ENCODE peak calls at places on chromosomes 6 and 20, in five cellular contexts. C is GM12878, F is fibroblast of lung, W is IMR-90, V is adipocyte. L is an unnamed sample.

GRCh38 chr6:131851049-131851769 is 43.4 kb downstream of the ENPP1 start:
- DNase-seq in C (no peak), F (no peak), W (no peak), V (no peak), L (no peak)

GRCh38 chr6:157019115-157019628 is 242.0 kb downstream of the ARID1B start:
- DNase-seq in C (no peak), F (no peak), W (peak), V (no peak), L (no peak)

GRCh38 chr6:166446567-166447065 is 63.9 kb upstream of the MPC1 start:
- DNase-seq in C (no peak), F (no peak), W (peak), V (no peak), L (peak)

GRCh38 chr6:11229267-11230043 is 3.0 kb downstream of the NEDD9 start:
- DNase-seq in C (no peak), F (peak), W (no peak), V (no peak), L (peak)

GRCh38 chr6:74368746-74369145 is 672.7 kb downstream of the CD109 start:
- DNase-seq in C (no peak), F (peak), W (peak), V (peak), L (no peak)

GRCh38 chr6:83176256-83176655 is 16.8 kb downstream of the PGM3 start:
- DNase-seq in C (no peak), F (no peak), W (no peak), V (peak), L (no peak)

GRCh38 chr6:126812651-126813050 is 305.8 kb upstream of the RSPO3 start:
- DNase-seq in C (no peak), F (peak), W (no peak), V (peak), L (peak)

GRCh38 chr6:52284131-52284459 is 447 bp downstream of the MCM3 start:
- DNase-seq in C (no peak), F (peak), W (peak), V (no peak), L (peak)

GRCh38 chr20:51506527-51507356 is 35.8 kb downstream of the NFATC2 start:
- DNase-seq in C (no peak), F (no peak), W (no peak), V (no peak), L (peak)

GRCh38 chr20:50987493-50988210 is 29.0 kb downstream of the MOCS3 start:
- DNase-seq in C (peak), F (peak), W (peak), V (peak), L (peak)

GRCh38 chr20:51022227-51022802 is 592 bp downstream of the KCNG1 start:
- DNase-seq in C (no peak), F (no peak), W (no peak), V (no peak), L (no peak)

GRCh38 chr6:168132531-168133184 is 53.6 kb upstream of the FRMD1 start:
- DNase-seq in C (no peak), F (peak), W (peak), V (peak), L (peak)

GRCh38 chr6:34743625-34744293 is 13.5 kb upstream of the SNRPC start:
- DNase-seq in C (no peak), F (no peak), W (no peak), V (no peak), L (no peak)

GRCh38 chr6:114718716-114719270 is 376.0 kb upstream of the HS3ST5 start:
- DNase-seq in C (no peak), F (no peak), W (no peak), V (no peak), L (no peak)

GRCh38 chr6:156883497-156884252 is 106.5 kb downstream of the ARID1B start:
- DNase-seq in C (no peak), F (no peak), W (peak), V (no peak), L (peak)

GRCh38 chr6:144582939-144583613 is 297.9 kb downstream of the UTRN start:
- DNase-seq in C (peak), F (peak), W (peak), V (no peak), L (peak)

GRCh38 chr20:14477125-14477524 is 139.7 kb upstream of the FLRT3 start:
- DNase-seq in C (no peak), F (peak), W (peak), V (peak), L (no peak)

GRCh38 chr6:105746539-105746938 is 339.6 kb upstream of the PRDM1 start:
- DNase-seq in C (no peak), F (no peak), W (no peak), V (no peak), L (no peak)

GRCh38 chr20:1533059-1533458 is 24.4 kb downstream of the SIRPD start:
- DNase-seq in C (no peak), F (no peak), W (no peak), V (no peak), L (peak)

GRCh38 chr6:43773050-43773956 is 3.3 kb downstream of the VEGFA start:
- DNase-seq in C (no peak), F (peak), W (peak), V (peak), L (peak)

GRCh38 chr20:44388466-44389023 is 33.0 kb downstream of the HNF4A start:
- DNase-seq in C (no peak), F (peak), W (peak), V (peak), L (peak)

GRCh38 chr6:107607109-107607508 is 117.2 kb downstream of the SOBP start:
- DNase-seq in C (no peak), F (no peak), W (no peak), V (no peak), L (no peak)

GRCh38 chr6:131900231-131900630 is 50.9 kb downstream of the CCN2 start:
- DNase-seq in C (no peak), F (no peak), W (no peak), V (no peak), L (no peak)

GRCh38 chr20:61253640-61254511 is 1.8 kb downstream of the CDH4 start:
- DNase-seq in C (no peak), F (peak), W (peak), V (peak), L (peak)

GRCh38 chr6:30884521-30885480 is 482 bp downstream of the DDR1 start:
- DNase-seq in C (no peak), F (peak), W (peak), V (peak), L (peak)

GRCh38 chr6:18360188-18360587 is 27.0 kb upstream of the RNF144B start:
- DNase-seq in C (no peak), F (no peak), W (no peak), V (no peak), L (no peak)

GRCh38 chr6:139919107-139920026 is 544.9 kb upstream of the CITED2 start:
- DNase-seq in C (no peak), F (no peak), W (no peak), V (no peak), L (no peak)

GRCh38 chr6:6193221-6193745 is 127.2 kb downstream of the F13A1 start:
- DNase-seq in C (no peak), F (no peak), W (no peak), V (no peak), L (no peak)

DNA sequence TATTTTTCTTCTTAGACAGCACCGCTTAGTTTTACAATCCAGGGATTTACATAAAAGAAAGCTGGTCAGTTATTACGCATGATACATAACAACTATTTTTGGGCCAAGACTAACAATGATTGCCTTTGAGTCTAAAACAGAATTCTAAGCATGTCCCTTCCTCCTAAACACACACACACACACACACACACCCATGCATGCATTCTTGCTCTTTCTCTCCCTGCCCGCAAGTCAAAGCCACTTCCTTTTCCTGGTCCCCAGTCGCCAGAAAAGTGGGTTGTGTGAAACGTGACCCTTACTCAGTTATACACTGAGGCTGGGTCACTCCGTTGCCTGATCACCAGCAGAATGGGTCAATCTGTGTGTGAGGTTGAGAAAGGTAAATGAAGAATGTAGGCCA is 31.4 kb downstream of the FYN start:
- DNase-seq in C (peak), F (peak), W (peak), V (no peak), L (no peak)
- H3K9ac ChIP-seq in C (peak), F (no peak), W (no peak), V (no peak), L (no peak)

DNA sequence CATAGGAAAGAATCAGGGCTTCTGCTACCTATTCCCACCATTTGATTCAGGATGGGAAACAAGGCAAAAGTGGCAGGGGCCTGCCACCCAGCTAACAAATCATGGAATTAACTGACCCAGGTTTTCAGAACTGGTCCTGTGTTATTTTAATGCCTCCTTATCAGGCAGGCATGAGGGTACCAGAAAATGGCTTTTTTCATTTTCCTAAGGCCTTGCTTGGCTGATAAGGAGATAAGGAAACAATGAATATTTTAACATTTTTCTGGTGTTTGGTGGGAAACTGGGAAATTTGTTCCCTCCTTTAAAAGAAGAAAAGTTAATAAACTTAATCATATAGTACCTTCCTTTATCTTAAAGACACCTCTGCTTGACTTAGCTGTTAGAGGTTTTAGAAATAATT is 6.7 kb downstream of the POU3F2 start:
- DNase-seq in C (no peak), F (peak), W (no peak), V (no peak), L (no peak)
- H3K4me3 ChIP-seq in C (no peak), F (no peak), W (no peak), V (no peak), L (peak)

DNA sequence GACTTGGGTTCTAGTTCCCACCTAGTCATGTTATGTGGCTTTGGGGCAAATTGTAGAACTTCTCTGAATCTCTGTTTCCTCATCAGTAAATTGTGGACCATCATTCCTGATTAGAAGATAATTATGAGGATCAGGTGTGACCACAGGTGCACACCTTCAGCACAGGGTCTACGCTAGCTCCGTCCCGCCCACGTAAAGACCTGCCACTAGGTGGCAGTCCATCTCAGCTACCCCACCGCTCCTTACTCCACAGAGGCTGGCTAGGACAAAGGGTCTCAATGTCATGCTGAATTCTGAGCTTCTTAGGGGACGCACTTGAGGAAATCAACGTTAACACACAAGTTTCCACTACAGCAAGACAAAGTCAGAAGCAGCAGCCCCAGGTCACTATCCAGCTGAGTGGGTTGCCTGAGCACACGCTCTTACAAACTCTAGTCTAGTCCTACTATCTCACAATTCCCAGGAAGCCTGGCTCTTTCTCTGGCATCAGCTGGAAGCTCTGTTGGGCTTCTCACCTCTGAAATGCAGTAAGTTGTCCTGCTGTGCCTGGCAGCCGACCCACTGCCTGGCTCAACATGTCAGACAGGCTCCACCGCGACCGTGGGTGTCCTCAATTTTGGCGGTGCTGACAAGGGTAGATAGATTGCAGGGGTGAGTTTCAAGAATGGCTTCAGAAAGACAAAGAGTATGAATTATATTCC is 2.0 kb upstream of the PLCG1 start:
- DNase-seq in C (no peak), F (no peak), W (peak), V (peak), L (peak)
- H3K9ac ChIP-seq in C (no peak), F (no peak), W (no peak), V (no peak), L (no peak)

DNA sequence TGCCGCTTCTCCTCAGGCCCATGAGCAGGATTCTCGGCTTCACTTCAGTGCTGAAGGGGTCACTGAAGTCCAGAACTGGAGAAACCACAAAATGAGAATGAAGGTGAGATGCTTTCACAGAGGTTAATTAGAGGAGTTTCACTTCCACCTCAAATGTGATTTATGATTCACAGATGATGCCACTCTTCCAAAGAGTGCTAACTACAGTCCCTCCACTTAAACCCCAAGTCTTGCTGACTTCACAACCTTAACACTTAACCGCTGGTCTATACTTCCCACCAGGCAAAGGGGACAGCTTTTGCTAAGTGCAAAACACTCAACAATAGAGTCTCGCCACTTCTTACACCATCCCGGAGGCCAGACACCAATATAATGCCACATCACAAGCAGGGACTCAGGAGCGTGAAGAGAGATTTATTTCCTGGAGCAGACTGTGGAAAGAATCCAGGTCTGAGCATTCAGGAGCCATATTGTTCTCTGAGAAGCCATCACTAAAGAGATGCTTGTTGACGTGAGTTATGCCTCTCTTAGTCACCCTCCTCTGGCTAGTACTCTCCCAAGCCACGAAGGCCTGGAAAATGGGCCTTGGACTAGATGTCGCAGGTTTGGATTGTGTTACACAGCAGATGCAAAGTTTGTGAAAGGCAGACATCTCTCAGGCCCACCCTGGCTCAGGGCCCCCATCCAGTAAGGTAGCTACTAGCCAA is 24.4 kb downstream of the RRAGD start:
- DNase-seq in C (peak), F (no peak), W (no peak), V (no peak), L (no peak)
- H3K4me3 ChIP-seq in C (peak), F (no peak), W (no peak), V (no peak), L (no peak)

GRCh38 chr6:26122793-26123674 is 35.8 kb downstream of the HFE start:
- DNase-seq in C (peak), F (peak), W (peak), V (peak), L (peak)

GRCh38 chr6:26121141-26122004 is 34.1 kb downstream of the HFE start:
- DNase-seq in C (no peak), F (peak), W (peak), V (no peak), L (no peak)

GRCh38 chr6:26122402-26122792 is 35.2 kb downstream of the HFE start:
- DNase-seq in C (no peak), F (peak), W (no peak), V (no peak), L (peak)

GRCh38 chr6:26120807-26121140 is 33.5 kb downstream of the HFE start:
- DNase-seq in C (no peak), F (no peak), W (no peak), V (no peak), L (no peak)

DNA sequence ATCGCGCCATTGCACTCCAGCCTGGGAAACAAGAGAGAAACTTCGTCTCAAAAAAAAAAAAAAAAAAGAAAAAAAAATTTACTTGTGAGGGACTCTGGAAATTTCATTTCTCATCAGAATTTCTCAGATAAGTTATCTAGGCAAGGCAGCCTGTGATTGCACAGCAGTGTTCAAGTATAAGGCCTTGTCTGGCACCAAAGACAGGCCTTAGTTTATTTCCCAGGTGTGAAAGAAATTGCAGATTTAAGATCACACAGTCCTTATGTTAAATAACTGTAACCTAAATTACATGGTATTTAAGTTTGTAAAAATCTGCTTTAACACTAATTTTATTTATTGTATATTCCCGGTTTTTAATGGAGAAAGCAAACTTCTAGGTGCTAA is 34.8 kb downstream of the HFE start:
- DNase-seq in C (no peak), F (no peak), W (no peak), V (no peak), L (no peak)
- H3K9ac ChIP-seq in C (peak), F (no peak), W (no peak), V (peak), L (peak)

GRCh38 chr20:32357869-32358631 is at the start of gene ASXL1:
- DNase-seq in C (peak), F (peak), W (peak), V (peak), L (peak)

GRCh38 chr20:32356935-32357868 is 929 bp upstream of the ASXL1 start:
- DNase-seq in C (peak), F (peak), W (peak), V (peak), L (no peak)

GRCh38 chr20:32359633-32360332 is 1.7 kb downstream of the ASXL1 start:
- DNase-seq in C (no peak), F (peak), W (peak), V (peak), L (no peak)

GRCh38 chr20:32358883-32359632 is 927 bp downstream of the ASXL1 start:
- DNase-seq in C (no peak), F (peak), W (peak), V (peak), L (peak)

GRCh38 chr20:32358632-32358882 is 426 bp downstream of the ASXL1 start:
- DNase-seq in C (no peak), F (no peak), W (no peak), V (no peak), L (no peak)
- H3K4me3 ChIP-seq in C (peak), F (no peak), W (peak), V (peak), L (peak)